ENCODE peak calls at places on chromosomes 2 and 18, in five cellular contexts. M is WERI-Rb-1, R is A673, W is DND-41, O is heart left ventricle. X is an unnamed sample.

GRCh38 chr2:220482751-220483150 is 855.3 kb downstream of the SLC4A3 start:
- DNase-seq in M (no peak), R (no peak), W (no peak), O (no peak), X (no peak)

GRCh38 chr2:3639653-3640052 is 18.3 kb upstream of the ALLC start:
- DNase-seq in M (no peak), R (no peak), W (no peak), O (no peak), X (no peak)

GRCh38 chr2:118810766-118811165 is 36.7 kb downstream of the EN1 start:
- DNase-seq in M (no peak), R (no peak), W (no peak), O (no peak), X (no peak)

GRCh38 chr2:44342854-44343253 is 18.4 kb downstream of the PREPL start:
- DNase-seq in M (peak), R (peak), W (peak), O (no peak), X (no peak)

GRCh38 chr2:138516030-138516704 is 14.6 kb downstream of the SPOPL start:
- DNase-seq in M (no peak), R (no peak), W (no peak), O (no peak), X (no peak)

GRCh38 chr2:54041135-54041534 is 70.3 kb upstream of the PSME4 start:
- DNase-seq in M (no peak), R (no peak), W (no peak), O (no peak), X (no peak)

GRCh38 chr18:74073957-74074356 is 73.7 kb downstream of the FBXO15 start:
- DNase-seq in M (no peak), R (no peak), W (no peak), O (no peak), X (no peak)

GRCh38 chr18:36843199-36843598 is 14.3 kb downstream of the KIAA1328 start:
- DNase-seq in M (no peak), R (no peak), W (no peak), O (no peak), X (no peak)

GRCh38 chr2:201881382-201881720 is 75.0 kb downstream of the CDK15 start:
- DNase-seq in M (no peak), R (peak), W (no peak), O (no peak), X (peak)

GRCh38 chr2:111122631-111123421 is 2.1 kb downstream of the BCL2L11 start:
- DNase-seq in M (peak), R (peak), W (no peak), O (peak), X (no peak)

GRCh38 chr2:37456479-37456878 is 112.0 kb downstream of the QPCT start:
- DNase-seq in M (no peak), R (no peak), W (peak), O (no peak), X (no peak)

GRCh38 chr2:229780856-229781773 is 66.8 kb upstream of the DNER start:
- DNase-seq in M (no peak), R (peak), W (no peak), O (no peak), X (no peak)

GRCh38 chr2:30686000-30686399 is 121.2 kb downstream of the CAPN13 start:
- DNase-seq in M (peak), R (peak), W (no peak), O (no peak), X (no peak)

GRCh38 chr18:11671156-11671555 is 17.9 kb upstream of the GNAL start:
- DNase-seq in M (no peak), R (no peak), W (no peak), O (no peak), X (no peak)

GRCh38 chr18:25561923-25562322 is 210.0 kb upstream of the ZNF521 start:
- DNase-seq in M (no peak), R (peak), W (peak), O (no peak), X (no peak)

GRCh38 chr2:108965540-108966299 is 23.3 kb downstream of the EDAR start:
- DNase-seq in M (no peak), R (no peak), W (peak), O (no peak), X (no peak)

GRCh38 chr2:169071455-169071854 is 2.1 kb downstream of the DHRS9 start:
- DNase-seq in M (no peak), R (no peak), W (no peak), O (no peak), X (no peak)

GRCh38 chr18:52894801-52895200 is 554.8 kb downstream of the DCC start:
- DNase-seq in M (no peak), R (no peak), W (no peak), O (no peak), X (no peak)
- H3K27ac ChIP-seq in M (no peak), R (no peak), W (no peak), O (no peak), X (no peak)

GRCh38 chr2:120546865-120547390 is 188.7 kb upstream of the GLI2 start:
- DNase-seq in M (no peak), R (no peak), W (no peak), O (no peak), X (no peak)

GRCh38 chr2:120545521-120546076 is 190.1 kb upstream of the GLI2 start:
- DNase-seq in M (no peak), R (no peak), W (no peak), O (no peak), X (no peak)

GRCh38 chr2:120544522-120544921 is 191.1 kb upstream of the GLI2 start:
- DNase-seq in M (no peak), R (no peak), W (no peak), O (no peak), X (no peak)

GRCh38 chr2:120547662-120548061 is 188.0 kb upstream of the GLI2 start:
- DNase-seq in M (no peak), R (no peak), W (no peak), O (no peak), X (no peak)

GRCh38 chr2:120546077-120546864 is 189.4 kb upstream of the GLI2 start:
- DNase-seq in M (no peak), R (peak), W (no peak), O (no peak), X (no peak)
- H3K27ac ChIP-seq in M (no peak), R (no peak), W (no peak), O (no peak), X (no peak)

GRCh38 chr2:32714521-32714920 is 86.7 kb downstream of the TTC27 start:
- DNase-seq in M (no peak), R (no peak), W (no peak), O (no peak), X (no peak)

GRCh38 chr2:32715391-32715841 is 87.6 kb downstream of the TTC27 start:
- DNase-seq in M (no peak), R (no peak), W (no peak), O (no peak), X (no peak)

GRCh38 chr2:32711219-32711618 is 83.4 kb downstream of the TTC27 start:
- DNase-seq in M (no peak), R (peak), W (no peak), O (no peak), X (no peak)

GRCh38 chr2:32712870-32713269 is 85.0 kb downstream of the TTC27 start:
- DNase-seq in M (no peak), R (no peak), W (no peak), O (no peak), X (no peak)

DNA sequence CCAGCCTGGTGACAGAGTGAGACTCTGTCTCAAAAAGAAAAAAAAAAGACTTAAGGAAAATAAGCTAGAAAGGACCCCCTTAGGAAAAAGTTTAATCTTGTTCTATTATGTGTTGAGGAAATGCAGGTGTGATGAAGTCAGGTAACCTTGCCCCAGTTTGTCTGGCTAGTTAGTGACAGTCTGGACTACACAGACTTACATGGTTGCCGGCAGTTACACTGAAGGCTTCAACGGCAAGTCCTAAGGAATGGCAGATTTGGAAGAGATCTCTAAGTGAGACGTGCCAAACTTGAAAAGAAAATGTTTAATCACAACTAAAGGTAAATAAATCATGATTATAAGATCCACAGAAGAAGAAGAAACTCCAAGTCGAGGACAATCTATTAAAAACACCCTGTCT is 84.1 kb downstream of the TTC27 start:
- DNase-seq in M (no peak), R (no peak), W (no peak), O (no peak), X (no peak)
- H3K27ac ChIP-seq in M (no peak), R (no peak), W (no peak), O (no peak), X (peak)

DNA sequence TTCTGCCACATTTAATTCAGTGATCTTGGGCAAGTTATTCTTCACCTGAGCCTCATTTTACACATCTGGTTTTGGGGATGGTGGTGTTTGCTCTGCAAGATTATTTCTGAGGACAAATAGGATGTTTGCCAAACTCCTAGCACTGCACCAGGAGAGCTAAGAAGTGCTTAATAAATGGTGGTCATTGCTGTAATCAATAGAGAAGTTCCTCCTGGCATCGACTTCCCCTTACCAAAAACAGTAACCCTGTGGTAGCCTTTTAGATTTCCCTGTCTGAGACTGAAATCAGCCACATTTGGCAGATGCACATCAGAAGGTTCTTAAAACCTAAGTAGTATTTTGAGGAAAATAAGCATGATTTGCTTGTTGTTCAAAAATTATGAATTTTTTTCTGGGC is 2.3 kb downstream of the B3GNT2 start:
- DNase-seq in M (no peak), R (no peak), W (no peak), O (no peak), X (no peak)
- H3K27ac ChIP-seq in M (no peak), R (no peak), W (no peak), O (peak), X (no peak)

GRCh38 chr2:19989342-19989680 is 594 bp downstream of the WDR35 start:
- DNase-seq in M (no peak), R (peak), W (no peak), O (no peak), X (no peak)

GRCh38 chr2:19988600-19988999 is 1.3 kb downstream of the WDR35 start:
- DNase-seq in M (no peak), R (no peak), W (no peak), O (no peak), X (no peak)

GRCh38 chr2:19991895-19992294 is 2.0 kb upstream of the WDR35 start:
- DNase-seq in M (no peak), R (no peak), W (no peak), O (no peak), X (no peak)

GRCh38 chr2:19989681-19990415 is at the start of gene WDR35:
- DNase-seq in M (peak), R (peak), W (no peak), O (peak), X (no peak)

GRCh38 chr2:19990416-19990728 is 467 bp upstream of the WDR35 start:
- DNase-seq in M (no peak), R (no peak), W (no peak), O (no peak), X (no peak)
- H3K27ac ChIP-seq in M (peak), R (peak), W (no peak), O (peak), X (no peak)

DNA sequence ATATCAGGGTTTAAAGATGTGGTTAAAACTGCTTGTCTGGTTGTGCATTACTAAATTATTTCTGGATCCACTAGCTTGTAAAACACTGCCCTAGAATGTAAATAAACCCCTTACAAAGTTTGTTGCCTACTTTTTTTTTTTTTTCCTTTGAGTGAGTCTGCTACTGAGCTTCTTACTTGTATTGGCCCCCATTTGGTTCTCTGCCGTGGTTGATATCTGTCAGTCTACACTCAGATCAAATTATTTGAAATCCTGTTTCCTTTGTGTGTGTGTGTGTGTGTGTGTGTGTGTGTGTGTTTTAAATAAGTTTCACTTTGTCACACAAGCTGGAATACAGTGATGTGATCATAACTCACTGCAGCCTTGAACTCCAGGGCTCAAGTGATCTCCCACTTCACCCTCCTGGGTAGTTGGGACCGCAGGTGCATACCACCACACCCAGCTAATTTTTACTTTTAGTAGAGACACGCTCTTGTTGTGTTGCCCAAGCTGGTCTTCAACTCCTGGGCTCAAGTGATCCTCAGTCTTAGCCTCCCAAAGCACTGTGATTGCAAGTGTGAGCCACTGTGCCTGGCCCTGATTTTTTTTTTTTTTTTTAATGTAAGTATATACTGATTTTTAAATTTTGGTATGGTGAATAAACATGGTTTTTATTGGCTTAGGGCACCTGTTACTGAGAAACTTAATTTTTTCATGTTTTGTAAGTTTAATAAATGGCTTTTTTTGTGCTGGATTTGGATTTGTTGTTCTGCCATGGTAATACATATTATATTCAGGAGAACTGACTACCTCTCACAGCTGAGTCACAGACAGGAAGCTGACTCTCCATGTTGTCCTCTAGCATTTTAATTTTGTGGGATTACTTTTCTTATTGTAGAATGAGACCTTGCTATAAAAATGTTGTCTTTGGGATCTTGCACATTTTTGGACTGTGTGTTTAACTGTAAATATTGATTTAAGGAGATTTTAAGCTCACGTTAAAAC is 48.5 kb downstream of the MAP4K4 start:
- DNase-seq in M (no peak), R (peak), W (no peak), O (no peak), X (peak)
- H3K27ac ChIP-seq in M (no peak), R (peak), W (no peak), O (peak), X (peak)

DNA sequence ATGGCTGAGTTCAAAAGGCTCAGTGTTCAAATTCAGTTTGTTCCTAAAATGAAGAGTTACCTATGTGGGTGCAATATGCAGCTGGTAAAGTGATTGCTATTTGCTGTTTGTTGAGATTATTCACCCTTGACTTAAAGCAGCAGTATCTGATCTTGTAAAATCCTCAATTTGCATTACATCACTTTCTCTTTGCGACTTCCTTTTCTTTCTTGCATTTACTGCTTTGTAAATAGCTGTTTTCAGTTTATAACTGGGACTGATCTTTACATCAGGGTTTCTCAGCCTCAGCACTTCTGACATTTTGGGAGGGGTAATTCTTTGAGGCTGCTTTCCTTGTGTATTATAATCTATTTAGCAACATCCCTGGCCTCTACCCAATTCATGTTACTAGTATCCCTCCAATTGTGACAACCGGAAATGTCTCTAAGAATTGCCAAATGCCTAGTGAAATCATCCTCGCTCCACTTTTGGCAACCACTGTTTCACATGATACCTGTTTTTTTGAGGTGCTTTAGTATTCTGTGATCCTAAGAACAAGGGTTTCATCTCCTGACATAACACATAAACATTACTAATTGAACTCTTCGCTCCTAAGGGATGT is 12.1 kb upstream of the ERCC3 start:
- DNase-seq in M (no peak), R (peak), W (no peak), O (no peak), X (peak)
- H3K27ac ChIP-seq in M (no peak), R (peak), W (no peak), O (no peak), X (peak)

DNA sequence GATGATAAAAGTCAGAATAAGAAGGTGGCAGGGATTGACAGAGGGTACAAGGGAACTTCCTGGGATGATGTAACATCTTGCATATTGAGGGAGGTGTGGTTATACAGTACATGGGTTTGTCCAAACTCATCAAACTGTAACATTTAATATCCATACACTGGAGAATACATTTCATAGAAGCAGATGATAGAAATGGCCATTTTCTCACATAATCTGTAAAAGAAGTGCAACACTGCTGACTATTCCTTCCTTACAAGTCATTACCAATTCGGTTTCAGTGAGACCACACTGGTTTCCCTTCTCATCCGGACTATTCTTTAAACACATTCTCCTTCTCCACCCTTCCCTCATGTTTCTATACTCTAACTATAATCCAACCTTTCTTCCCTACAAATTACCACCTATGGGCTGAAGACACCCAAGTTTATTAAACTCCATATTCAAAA is 1.7 kb downstream of the COX7A2L start:
- DNase-seq in M (no peak), R (no peak), W (no peak), O (no peak), X (no peak)
- H3K27ac ChIP-seq in M (no peak), R (peak), W (peak), O (peak), X (peak)

X was measured in SK-N-MC.